ENCODE peak calls at places on chromosomes 12 and 14, in eight cellular contexts. Y is CD8-positive, alpha-beta T cell; V is iPS-NIHi11; I is GM12865; P is RPMI8226; S is right atrium auricular region; F is HEK293T; R is T-helper 22 cell. W is an unnamed sample.

GRCh38 chr12:75183967-75184366 is 25.7 kb downstream of the KCNC2 start:
- DNase-seq in Y (no peak), V (no peak), I (no peak), P (no peak), S (no peak), F (no peak), R (no peak), W (no peak)

GRCh38 chr14:85531141-85531593 is 1.2 kb downstream of the FLRT2 start:
- DNase-seq in Y (no peak), V (peak; percentile 43), I (no peak), P (no peak), S (peak; percentile 69), F (no peak), R (no peak), W (no peak)

GRCh38 chr12:55057466-55057865 is 37.7 kb downstream of the NEUROD4 start:
- DNase-seq in Y (no peak), V (no peak), I (no peak), P (no peak), S (no peak), F (no peak), R (no peak), W (no peak)

GRCh38 chr12:46266869-46267617 is 1.8 kb downstream of the SLC38A1 start:
- DNase-seq in Y (peak; percentile 57), V (peak; percentile 46), I (peak; percentile 61), P (peak; percentile 62), S (no peak), F (peak; percentile 27), R (peak; percentile 67), W (peak; percentile 88)

GRCh38 chr12:12432373-12432772 is 75.5 kb downstream of the BORCS5 start:
- DNase-seq in Y (no peak), V (no peak), I (no peak), P (no peak), S (no peak), F (no peak), R (no peak), W (no peak)

GRCh38 chr12:10016881-10017280 is 6.5 kb downstream of the CLEC12B start:
- DNase-seq in Y (no peak), V (no peak), I (no peak), P (no peak), S (no peak), F (no peak), R (no peak), W (no peak)

GRCh38 chr12:49945394-49946080 is 5.0 kb upstream of the AQP2 start:
- DNase-seq in Y (peak; percentile 74), V (peak; percentile 92), I (peak; percentile 81), P (peak; percentile 80), S (peak; percentile 90), F (peak; percentile 92), R (peak; percentile 56), W (peak; percentile 71)

GRCh38 chr14:66974397-66975025 is 214.7 kb upstream of the GARIN2 start:
- DNase-seq in Y (no peak), V (peak; percentile 6), I (no peak), P (no peak), S (no peak), F (no peak), R (no peak), W (no peak)

GRCh38 chr12:48934312-48934706 is 9.0 kb upstream of the FKBP11 start:
- DNase-seq in Y (no peak), V (peak; percentile 40), I (no peak), P (no peak), S (no peak), F (no peak), R (no peak), W (no peak)

GRCh38 chr12:101928556-101928955 is 51.2 kb downstream of the DRAM1 start:
- DNase-seq in Y (no peak), V (no peak), I (peak; percentile 56), P (no peak), S (no peak), F (no peak), R (no peak), W (no peak)

GRCh38 chr12:58148405-58148804 is 207.0 kb downstream of the ATP23 start:
- DNase-seq in Y (no peak), V (no peak), I (no peak), P (no peak), S (no peak), F (no peak), R (no peak), W (no peak)

GRCh38 chr14:92863281-92863680 is 59.7 kb upstream of the CHGA start:
- DNase-seq in Y (no peak), V (no peak), I (no peak), P (peak; percentile 23), S (no peak), F (no peak), R (no peak), W (no peak)

GRCh38 chr12:74537707-74538385 is at the start of gene ATXN7L3B:
- DNase-seq in Y (peak; percentile 97), V (peak; percentile 92), I (peak; percentile 96), P (peak; percentile 95), S (peak; percentile 90), F (peak; percentile 91), R (peak; percentile 88), W (peak; percentile 96)

GRCh38 chr14:68215628-68216027 is 396.0 kb downstream of the RAD51B start:
- DNase-seq in Y (no peak), V (no peak), I (peak; percentile 46), P (no peak), S (no peak), F (no peak), R (no peak), W (no peak)

GRCh38 chr14:63727231-63727735 is 582 bp downstream of the SGPP1 start:
- DNase-seq in Y (no peak), V (peak; percentile 75), I (peak; percentile 46), P (peak; percentile 46), S (peak; percentile 63), F (peak; percentile 64), R (no peak), W (no peak)

GRCh38 chr12:50618864-50619609 is 114.3 kb downstream of the DIP2B start:
- DNase-seq in Y (no peak), V (no peak), I (no peak), P (no peak), S (no peak), F (no peak), R (no peak), W (no peak)

GRCh38 chr14:69845787-69846186 is 33.4 kb upstream of the SMOC1 start:
- DNase-seq in Y (no peak), V (no peak), I (no peak), P (no peak), S (no peak), F (peak; percentile 48), R (no peak), W (no peak)

GRCh38 chr14:58572092-58572853 is 65.5 kb upstream of the DACT1 start:
- DNase-seq in Y (no peak), V (no peak), I (no peak), P (no peak), S (no peak), F (no peak), R (no peak), W (no peak)

GRCh38 chr12:9851927-9852326 is 17.2 kb downstream of the CLEC2B start:
- DNase-seq in Y (no peak), V (no peak), I (no peak), P (no peak), S (no peak), F (no peak), R (no peak), W (no peak)

GRCh38 chr12:2004113-2004929 is at the start of gene DCP1B:
- DNase-seq in Y (peak; percentile 88), V (peak; percentile 97), I (peak; percentile 97), P (peak; percentile 93), S (peak; percentile 96), F (peak; percentile 94), R (peak; percentile 88), W (peak; percentile 91)

GRCh38 chr14:75422169-75422568 is 5.7 kb upstream of the JDP2 start:
- DNase-seq in Y (no peak), V (no peak), I (no peak), P (no peak), S (no peak), F (no peak), R (no peak), W (no peak)

GRCh38 chr12:40325349-40325960 is 100.7 kb downstream of the LRRK2 start:
- DNase-seq in Y (no peak), V (peak; percentile 74), I (peak; percentile 67), P (peak; percentile 28), S (no peak), F (peak; percentile 49), R (no peak), W (no peak)

GRCh38 chr14:86288336-86288735 is 758.4 kb downstream of the FLRT2 start:
- DNase-seq in Y (no peak), V (no peak), I (no peak), P (no peak), S (no peak), F (no peak), R (no peak), W (no peak)

GRCh38 chr12:30218073-30218472 is 434.3 kb upstream of the TMTC1 start:
- DNase-seq in Y (no peak), V (no peak), I (no peak), P (no peak), S (no peak), F (no peak), R (no peak), W (no peak)

GRCh38 chr14:53265025-53265424 is 111.9 kb upstream of the DDHD1 start:
- DNase-seq in Y (no peak), V (no peak), I (no peak), P (no peak), S (no peak), F (no peak), R (no peak), W (no peak)

GRCh38 chr12:115227137-115227615 is 543.2 kb upstream of the TBX3 start:
- DNase-seq in Y (no peak), V (no peak), I (no peak), P (no peak), S (peak; percentile 77), F (no peak), R (no peak), W (no peak)